ENCODE peak calls at places on chromosomes 16 and 17, in eight cellular contexts. One of them, this sample, is unnamed. For H3K4me1, H3K36me3 and H3K27me3, the result is how much of the 10 kb centered on the place peaks cover.

GRCh38 chr17:75271955-75272847 is 1.2 kb upstream of the MIF4GD start:
- DNase-seq in CD8-positive, alpha-beta memory T cell: no peak
- DNase-seq in mesendoderm: no peak
- DNase-seq in lower lobe of right lung: no peak
- DNase-seq in esophagus squamous epithelium: no peak
- DNase-seq in transverse colon: no peak
- DNase-seq in aorta: peak
- DNase-seq in left lung: no peak
- DNase-seq in this sample: no peak

GRCh38 chr16:53945996-53946395 is 242.0 kb downstream of the FTO start:
- DNase-seq in lower lobe of right lung: no peak
- DNase-seq in transverse colon: no peak
- DNase-seq in esophagus squamous epithelium: no peak
- DNase-seq in CD8-positive, alpha-beta memory T cell: no peak
- DNase-seq in left lung: no peak
- DNase-seq in mesendoderm: peak
- DNase-seq in aorta: no peak
- DNase-seq in this sample: peak

GRCh38 chr16:89562027-89562599 is 1.6 kb downstream of the RPL13 start:
- DNase-seq in lower lobe of right lung: no peak
- DNase-seq in esophagus squamous epithelium: no peak
- DNase-seq in mesendoderm: no peak
- DNase-seq in CD8-positive, alpha-beta memory T cell: no peak
- DNase-seq in transverse colon: peak
- DNase-seq in aorta: no peak
- DNase-seq in left lung: no peak
- DNase-seq in this sample: peak

GRCh38 chr16:82183004-82183397 is 13.0 kb upstream of the MPHOSPH6 start:
- DNase-seq in CD8-positive, alpha-beta memory T cell: no peak
- DNase-seq in esophagus squamous epithelium: no peak
- DNase-seq in lower lobe of right lung: no peak
- DNase-seq in aorta: no peak
- DNase-seq in transverse colon: no peak
- DNase-seq in left lung: no peak
- DNase-seq in mesendoderm: no peak
- DNase-seq in this sample: no peak

GRCh38 chr17:17191346-17191792 is 14.8 kb downstream of the PLD6 start:
- DNase-seq in lower lobe of right lung: no peak
- DNase-seq in CD8-positive, alpha-beta memory T cell: no peak
- DNase-seq in esophagus squamous epithelium: no peak
- DNase-seq in transverse colon: no peak
- DNase-seq in aorta: peak
- DNase-seq in left lung: peak
- DNase-seq in mesendoderm: peak
- DNase-seq in this sample: no peak

GRCh38 chr17:1160591-1161041 is 19.2 kb downstream of the ABR start:
- DNase-seq in CD8-positive, alpha-beta memory T cell: no peak
- DNase-seq in esophagus squamous epithelium: no peak
- DNase-seq in transverse colon: no peak
- DNase-seq in left lung: peak
- DNase-seq in lower lobe of right lung: no peak
- DNase-seq in mesendoderm: no peak
- DNase-seq in aorta: no peak
- DNase-seq in this sample: no peak

GRCh38 chr16:21997693-21998480 is 3.0 kb downstream of the PDZD9 start:
- DNase-seq in aorta: no peak
- DNase-seq in transverse colon: no peak
- DNase-seq in mesendoderm: no peak
- DNase-seq in esophagus squamous epithelium: no peak
- DNase-seq in lower lobe of right lung: no peak
- DNase-seq in left lung: no peak
- DNase-seq in CD8-positive, alpha-beta memory T cell: no peak
- DNase-seq in this sample: peak

GRCh38 chr16:81486555-81487061 is 42.0 kb downstream of the CMIP start:
- DNase-seq in aorta: peak
- DNase-seq in left lung: no peak
- DNase-seq in transverse colon: no peak
- DNase-seq in mesendoderm: no peak
- DNase-seq in esophagus squamous epithelium: no peak
- DNase-seq in CD8-positive, alpha-beta memory T cell: no peak
- DNase-seq in lower lobe of right lung: peak
- DNase-seq in this sample: no peak

GRCh38 chr16:23510154-23510914 is at the start of gene GGA2:
- DNase-seq in esophagus squamous epithelium: no peak
- DNase-seq in mesendoderm: peak
- DNase-seq in CD8-positive, alpha-beta memory T cell: peak
- DNase-seq in left lung: peak
- DNase-seq in aorta: peak
- DNase-seq in lower lobe of right lung: peak
- DNase-seq in transverse colon: peak
- DNase-seq in this sample: peak

GRCh38 chr16:54720259-54720658 is 210.4 kb upstream of the IRX5 start:
- DNase-seq in esophagus squamous epithelium: no peak
- DNase-seq in left lung: no peak
- DNase-seq in transverse colon: no peak
- DNase-seq in mesendoderm: no peak
- DNase-seq in CD8-positive, alpha-beta memory T cell: no peak
- DNase-seq in lower lobe of right lung: no peak
- DNase-seq in aorta: no peak
- DNase-seq in this sample: no peak

GRCh38 chr16:23838485-23839142 is 2.8 kb downstream of the PRKCB start:
- DNase-seq in aorta: no peak
- DNase-seq in lower lobe of right lung: no peak
- DNase-seq in left lung: no peak
- DNase-seq in esophagus squamous epithelium: no peak
- DNase-seq in transverse colon: no peak
- DNase-seq in mesendoderm: no peak
- DNase-seq in CD8-positive, alpha-beta memory T cell: no peak
- DNase-seq in this sample: peak

GRCh38 chr16:82042144-82042543 is 7.1 kb downstream of the HSD17B2 start:
- DNase-seq in mesendoderm: no peak
- DNase-seq in lower lobe of right lung: no peak
- DNase-seq in left lung: no peak
- DNase-seq in CD8-positive, alpha-beta memory T cell: no peak
- DNase-seq in transverse colon: peak
- DNase-seq in aorta: no peak
- DNase-seq in esophagus squamous epithelium: no peak
- DNase-seq in this sample: no peak

GRCh38 chr16:82603784-82604411 is 22.9 kb upstream of the CDH13 start:
- DNase-seq in aorta: peak
- DNase-seq in esophagus squamous epithelium: no peak
- DNase-seq in left lung: no peak
- DNase-seq in lower lobe of right lung: no peak
- DNase-seq in transverse colon: peak
- DNase-seq in mesendoderm: peak
- DNase-seq in CD8-positive, alpha-beta memory T cell: no peak
- DNase-seq in this sample: peak

GRCh38 chr16:908526-909155 is 62.1 kb downstream of the LMF1 start:
- DNase-seq in aorta: peak
- DNase-seq in lower lobe of right lung: no peak
- DNase-seq in transverse colon: no peak
- DNase-seq in esophagus squamous epithelium: no peak
- DNase-seq in mesendoderm: no peak
- DNase-seq in left lung: peak
- DNase-seq in CD8-positive, alpha-beta memory T cell: no peak
- DNase-seq in this sample: no peak

GRCh38 chr17:48541574-48542113 is 3.3 kb downstream of the HOXB2 start:
- DNase-seq in transverse colon: peak
- DNase-seq in mesendoderm: no peak
- DNase-seq in lower lobe of right lung: no peak
- DNase-seq in left lung: peak
- DNase-seq in aorta: peak
- DNase-seq in CD8-positive, alpha-beta memory T cell: no peak
- DNase-seq in esophagus squamous epithelium: no peak
- DNase-seq in this sample: no peak

GRCh38 chr16:2152695-2153506 is 2.7 kb upstream of the TRAF7 start:
- DNase-seq in mesendoderm: peak
- DNase-seq in left lung: peak
- DNase-seq in transverse colon: peak
- DNase-seq in aorta: no peak
- DNase-seq in esophagus squamous epithelium: no peak
- DNase-seq in CD8-positive, alpha-beta memory T cell: no peak
- DNase-seq in lower lobe of right lung: no peak
- DNase-seq in this sample: peak

GRCh38 chr16:3954411-3954921 is 74.0 kb upstream of the CREBBP start:
- DNase-seq in esophagus squamous epithelium: no peak
- DNase-seq in mesendoderm: no peak
- DNase-seq in aorta: no peak
- DNase-seq in lower lobe of right lung: no peak
- DNase-seq in left lung: no peak
- DNase-seq in transverse colon: no peak
- DNase-seq in CD8-positive, alpha-beta memory T cell: no peak
- DNase-seq in this sample: no peak

GRCh38 chr17:39756376-39757079 is 18.8 kb downstream of the GRB7 start:
- DNase-seq in aorta: no peak
- DNase-seq in mesendoderm: no peak
- DNase-seq in CD8-positive, alpha-beta memory T cell: no peak
- DNase-seq in left lung: no peak
- DNase-seq in esophagus squamous epithelium: no peak
- DNase-seq in transverse colon: no peak
- DNase-seq in lower lobe of right lung: no peak
- DNase-seq in this sample: no peak

GRCh38 chr16:56475226-56475625 is 23.9 kb downstream of the OGFOD1 start:
- DNase-seq in lower lobe of right lung: no peak
- DNase-seq in esophagus squamous epithelium: no peak
- DNase-seq in transverse colon: no peak
- DNase-seq in mesendoderm: peak
- DNase-seq in aorta: no peak
- DNase-seq in CD8-positive, alpha-beta memory T cell: no peak
- DNase-seq in left lung: no peak
- DNase-seq in this sample: no peak

GRCh38 chr16:75000481-75001081 is 1.8 kb downstream of the ZNRF1 start:
- DNase-seq in mesendoderm: no peak
- DNase-seq in aorta: no peak
- DNase-seq in left lung: no peak
- DNase-seq in esophagus squamous epithelium: no peak
- DNase-seq in CD8-positive, alpha-beta memory T cell: no peak
- DNase-seq in transverse colon: no peak
- DNase-seq in lower lobe of right lung: no peak
- DNase-seq in this sample: no peak

DNA sequence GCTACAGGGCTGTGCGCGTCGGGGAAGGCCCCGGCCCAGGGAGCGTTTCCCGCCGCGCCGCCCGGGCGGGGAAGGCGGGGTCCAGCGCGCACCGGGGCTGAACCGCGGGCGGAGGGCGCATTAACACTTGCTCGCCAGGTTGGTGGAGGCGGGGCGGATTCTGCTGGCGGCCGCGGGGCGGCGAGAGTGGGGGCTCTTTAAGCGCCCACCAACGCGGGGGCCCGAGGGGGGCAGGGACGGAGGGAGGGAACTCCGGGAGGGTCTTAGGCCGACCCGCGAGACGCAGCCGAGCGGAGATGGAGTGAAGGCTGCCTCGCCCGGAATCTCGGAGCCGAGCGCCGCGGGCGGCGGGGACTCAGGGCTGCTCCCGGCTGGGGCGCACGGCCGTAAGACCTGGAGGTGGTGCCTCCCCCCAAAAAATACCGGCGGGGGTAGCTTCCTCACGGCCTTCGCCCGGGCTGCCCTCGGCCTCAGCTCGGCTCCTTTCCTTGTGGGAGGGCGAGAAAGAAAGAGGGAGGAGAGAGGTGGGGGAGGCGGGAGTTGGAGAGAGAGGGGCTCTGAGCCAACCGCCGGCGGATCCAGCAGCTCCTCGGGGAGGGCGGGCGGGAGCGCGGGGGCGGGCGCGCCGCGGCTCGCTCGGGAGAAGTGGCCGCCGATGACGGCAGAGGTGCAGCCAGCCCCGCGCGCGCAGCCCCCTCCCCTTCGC is 415 bp upstream of the FOXF1 start:
- DNase-seq in transverse colon: peak
- DNase-seq in mesendoderm: peak
- DNase-seq in aorta: no peak
- DNase-seq in CD8-positive, alpha-beta memory T cell: no peak
- DNase-seq in esophagus squamous epithelium: no peak
- DNase-seq in left lung: no peak
- DNase-seq in lower lobe of right lung: peak
- DNase-seq in this sample: no peak
- H3K4me1 ChIP-seq in transverse colon: under half
- H3K4me1 ChIP-seq in mesendoderm: under half
- H3K4me1 ChIP-seq in aorta: under half
- H3K4me1 ChIP-seq in CD8-positive, alpha-beta memory T cell: under half
- H3K4me1 ChIP-seq in esophagus squamous epithelium: half or more
- H3K4me1 ChIP-seq in left lung: under half
- H3K4me1 ChIP-seq in lower lobe of right lung: under half
- H3K4me1 ChIP-seq in this sample: under half

GRCh38 chr17:28682655-28683054 is 20.6 kb downstream of the SUPT6H start:
- DNase-seq in mesendoderm: no peak
- DNase-seq in left lung: no peak
- DNase-seq in CD8-positive, alpha-beta memory T cell: no peak
- DNase-seq in lower lobe of right lung: no peak
- DNase-seq in esophagus squamous epithelium: no peak
- DNase-seq in transverse colon: no peak
- DNase-seq in aorta: no peak
- DNase-seq in this sample: no peak
- H3K36me3 ChIP-seq in mesendoderm: under half
- H3K36me3 ChIP-seq in left lung: half or more
- H3K36me3 ChIP-seq in CD8-positive, alpha-beta memory T cell: half or more
- H3K36me3 ChIP-seq in lower lobe of right lung: half or more
- H3K36me3 ChIP-seq in esophagus squamous epithelium: half or more
- H3K36me3 ChIP-seq in transverse colon: under half
- H3K36me3 ChIP-seq in aorta: under half
- H3K36me3 ChIP-seq in this sample: half or more

GRCh38 chr17:56545056-56545455 is 48.4 kb upstream of the NOG start:
- DNase-seq in transverse colon: no peak
- DNase-seq in lower lobe of right lung: no peak
- DNase-seq in mesendoderm: no peak
- DNase-seq in aorta: no peak
- DNase-seq in esophagus squamous epithelium: no peak
- DNase-seq in left lung: no peak
- DNase-seq in CD8-positive, alpha-beta memory T cell: no peak
- DNase-seq in this sample: no peak
- H3K27me3 ChIP-seq in transverse colon: under half
- H3K27me3 ChIP-seq in lower lobe of right lung: under half
- H3K27me3 ChIP-seq in mesendoderm: under half
- H3K27me3 ChIP-seq in aorta: under half
- H3K27me3 ChIP-seq in esophagus squamous epithelium: under half
- H3K27me3 ChIP-seq in left lung: under half
- H3K27me3 ChIP-seq in CD8-positive, alpha-beta memory T cell: under half
- H3K27me3 ChIP-seq in this sample: under half

DNA sequence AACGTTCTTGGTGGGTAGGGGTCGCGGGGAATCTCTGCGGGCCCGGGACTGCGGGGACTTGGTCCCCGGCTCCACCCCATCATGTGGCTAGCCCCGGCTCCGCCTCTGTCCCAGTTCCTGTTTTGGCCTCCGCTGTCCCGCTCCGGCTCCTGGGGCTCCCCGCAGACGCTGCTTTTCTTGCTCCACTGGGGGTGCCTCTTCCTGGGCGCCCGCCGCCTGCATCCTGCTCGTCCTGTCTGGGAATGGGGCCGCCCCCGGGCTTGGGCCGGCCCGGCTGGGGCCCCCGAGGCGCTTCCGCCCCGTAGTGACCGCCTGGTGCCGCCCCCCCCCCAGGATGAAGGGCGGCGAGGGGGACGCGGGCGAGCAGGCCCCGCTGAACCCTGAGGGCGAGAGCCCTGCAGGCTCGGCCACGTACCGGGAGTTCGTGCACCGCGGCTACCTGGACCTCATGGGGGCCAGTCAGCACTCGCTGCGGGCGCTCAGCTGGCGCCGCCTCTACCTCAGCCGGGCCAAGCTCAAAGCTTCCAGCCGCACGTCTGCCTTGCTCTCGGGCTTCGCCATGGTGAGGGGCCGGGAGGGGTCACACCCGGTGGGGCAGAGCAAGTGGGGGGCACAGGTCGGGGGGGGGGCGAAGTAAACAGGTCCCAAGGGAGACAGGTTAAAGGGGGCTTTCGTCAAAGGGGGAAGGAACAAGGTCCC is at the start of gene ORAI3:
- DNase-seq in esophagus squamous epithelium: peak
- DNase-seq in mesendoderm: peak
- DNase-seq in aorta: peak
- DNase-seq in transverse colon: peak
- DNase-seq in CD8-positive, alpha-beta memory T cell: no peak
- DNase-seq in lower lobe of right lung: peak
- DNase-seq in left lung: peak
- DNase-seq in this sample: peak
- H3K4me1 ChIP-seq in esophagus squamous epithelium: half or more
- H3K4me1 ChIP-seq in mesendoderm: under half
- H3K4me1 ChIP-seq in aorta: under half
- H3K4me1 ChIP-seq in transverse colon: under half
- H3K4me1 ChIP-seq in CD8-positive, alpha-beta memory T cell: under half
- H3K4me1 ChIP-seq in lower lobe of right lung: under half
- H3K4me1 ChIP-seq in left lung: under half
- H3K4me1 ChIP-seq in this sample: under half

This sample was measured in small intestine.